ENCODE peak calls at places on chromosome X, in ten cellular contexts. W is activated CD4-positive, alpha-beta T cell treated with anti-CD3 and anti-CD28 coated beads, Interleukin-2, amount 50 U/mL, for 1 hour; Q is adrenal gland; M is amygdala; U is HTR-8/SVneo; J is SW480; H is activated T-helper 1 cell treated with anti-CD3 and anti-CD28 coated beads, Interleukin-12 subunit alpha, Interleukin-12 subunit beta, Interleukin-2, Interleukin-4 antibody, amounts not matched to agents 30 ng/mL and 10 ng/mL and 1 ng/mL, durations not matched to agents 14 hours and 24 hours and 36 hours; A is H4; O is stimulated activated CD4-positive, alpha-beta T cell treated with anti-CD3 and anti-CD28 coated beads, Interleukin-4, amount 100 ng/mL, for 48 hours; C is caudate nucleus. I is an unnamed sample.

GRCh38 chrX:102712967-102713677 is 874 bp downstream of the GPRASP2 start:
- DNase-seq in C (peak; percentile 34), A (peak; percentile 44), Q (peak; percentile 68), O (no peak), J (peak; percentile 50), M (peak; percentile 48), W (no peak), H (no peak), U (no peak), I (peak; percentile 54)

GRCh38 chrX:107541244-107541643 is 87.1 kb upstream of the PRPS1 start:
- DNase-seq in A (no peak), M (no peak), O (no peak), H (no peak), W (no peak), J (no peak), C (no peak), Q (no peak), U (no peak), I (no peak)

GRCh38 chrX:112147206-112147605 is 64.6 kb upstream of the TRPC5 start:
- DNase-seq in M (no peak), A (peak; percentile 15), W (no peak), Q (peak; percentile 18), U (no peak), C (no peak), J (peak; percentile 2), O (no peak), H (no peak), I (peak; percentile 0)

GRCh38 chrX:11566158-11566557 is 99.6 kb downstream of the ARHGAP6 start:
- DNase-seq in H (no peak), Q (no peak), U (no peak), C (no peak), W (no peak), J (no peak), M (no peak), O (no peak), A (no peak), I (no peak)

GRCh38 chrX:120517936-120518335 is 42.8 kb downstream of the CUL4B start:
- DNase-seq in C (no peak), J (no peak), O (no peak), W (no peak), H (no peak), A (no peak), Q (no peak), U (no peak), M (no peak), I (peak; percentile 71)

GRCh38 chrX:3678287-3678686 is 35.2 kb downstream of the PRKX start:
- DNase-seq in O (no peak), A (no peak), U (no peak), C (no peak), Q (no peak), H (no peak), W (no peak), M (no peak), J (no peak), I (peak; percentile 38)

GRCh38 chrX:20974326-20974725 is 399.9 kb upstream of the CNKSR2 start:
- DNase-seq in A (peak; percentile 45), J (peak; percentile 8), C (no peak), W (no peak), O (no peak), H (no peak), U (peak; percentile 14), M (no peak), Q (no peak), I (no peak)

GRCh38 chrX:151396042-151396826 is 772 bp upstream of the VMA21 start:
- DNase-seq in O (peak; percentile 7), M (no peak), U (no peak), H (no peak), W (peak; percentile 35), C (no peak), Q (no peak), A (peak; percentile 41), J (peak; percentile 47), I (no peak)

GRCh38 chrX:134377537-134377936 is 82.4 kb upstream of the HPRT1 start:
- DNase-seq in U (no peak), Q (peak; percentile 48), H (no peak), W (peak; percentile 4), M (no peak), C (peak; percentile 3), O (no peak), A (peak; percentile 59), J (peak; percentile 44), I (no peak)

GRCh38 chrX:131830400-131831184 is 192.5 kb upstream of the STK26 start:
- DNase-seq in H (peak; percentile 40), O (peak; percentile 16), Q (peak; percentile 52), U (peak; percentile 15), M (peak; percentile 79), W (peak; percentile 27), A (peak; percentile 96), J (peak; percentile 96), C (peak; percentile 61), I (peak; percentile 87)

GRCh38 chrX:14630724-14631123 is 101.4 kb downstream of the GLRA2 start:
- DNase-seq in H (no peak), C (no peak), A (no peak), O (no peak), J (no peak), U (no peak), M (no peak), W (no peak), Q (no peak), I (no peak)

GRCh38 chrX:26254436-26254835 is 38.5 kb downstream of the MAGEB5 start:
- DNase-seq in H (no peak), U (no peak), A (no peak), O (no peak), W (no peak), M (no peak), J (no peak), C (no peak), Q (no peak), I (peak; percentile 85)

I was measured in Caki2.